ENCODE peak calls at places on chromosomes 4 and X, in eight cellular contexts. I is right cardiac atrium, B is prostate gland, N is lower lobe of right lung, C is foreskin keratinocyte, J is SK-N-SH, X is spleen, Z is left ventricle myocardium inferior. R is an unnamed sample.

GRCh38 chr4:168868044-168868855 is 141.8 kb downstream of the CBR4 start:
- DNase-seq in X (no peak), I (no peak), Z (no peak), J (no peak), C (peak; percentile 73), N (no peak), B (no peak), R (no peak)

GRCh38 chrX:73683236-73683859 is 120.4 kb downstream of the CHIC1 start:
- DNase-seq in C (no peak), I (no peak), N (no peak), B (no peak), Z (no peak), X (no peak), J (no peak), R (no peak)

GRCh38 chr4:185183622-185184281 is 20.0 kb downstream of the CFAP97 start:
- DNase-seq in C (peak; percentile 29), I (no peak), Z (peak; percentile 53), B (peak; percentile 93), N (peak; percentile 60), J (peak; percentile 68), X (no peak), R (peak; percentile 54)

GRCh38 chr4:146485968-146486367 is 35.8 kb downstream of the SLC10A7 start:
- DNase-seq in N (no peak), B (no peak), J (no peak), X (no peak), I (no peak), Z (no peak), C (no peak), R (no peak)

GRCh38 chr4:128565565-128566186 is 243.8 kb upstream of the JADE1 start:
- DNase-seq in J (peak; percentile 42), I (peak; percentile 64), X (no peak), Z (peak; percentile 47), C (no peak), B (no peak), N (no peak), R (peak; percentile 77)

GRCh38 chr4:24094726-24095125 is 204.9 kb upstream of the PPARGC1A start:
- DNase-seq in B (no peak), I (no peak), C (no peak), X (no peak), J (no peak), Z (no peak), N (no peak), R (no peak)

GRCh38 chrX:103927030-103927429 is 35.4 kb upstream of the TMSB15B start:
- DNase-seq in J (no peak), B (no peak), N (no peak), X (no peak), Z (no peak), C (no peak), I (no peak), R (no peak)

GRCh38 chr4:68581382-68582338 is 5.5 kb upstream of the UGT2B17 start:
- DNase-seq in C (peak; percentile 18), B (no peak), Z (no peak), N (no peak), J (no peak), X (no peak), I (no peak), R (no peak)

GRCh38 chr4:152997771-152998487 is 61.8 kb downstream of the FHDC1 start:
- DNase-seq in C (peak; percentile 98), B (peak; percentile 63), Z (no peak), X (peak; percentile 55), J (no peak), N (no peak), I (no peak), R (no peak)

GRCh38 chr4:42151568-42152506 is 618 bp downstream of the BEND4 start:
- DNase-seq in X (peak; percentile 92), Z (no peak), J (peak; percentile 90), B (peak; percentile 23), I (peak; percentile 51), C (no peak), N (no peak), R (peak; percentile 64)

GRCh38 chrX:124232523-124233201 is 99.8 kb upstream of the TEX13D start:
- DNase-seq in J (no peak), Z (no peak), B (no peak), X (no peak), C (peak; percentile 4), N (no peak), I (no peak), R (no peak)

GRCh38 chrX:1448793-1449580 is 3.7 kb downstream of the ASMTL start:
- DNase-seq in X (peak; percentile 69), C (no peak), J (no peak), Z (no peak), N (peak; percentile 24), I (no peak), B (no peak), R (no peak)

GRCh38 chrX:153459976-153460375 is 10.4 kb downstream of the HAUS7 start:
- DNase-seq in Z (no peak), N (no peak), I (no peak), C (no peak), X (no peak), B (no peak), J (no peak), R (no peak)

GRCh38 chr4:85474818-85475630 is at the start of gene ARHGAP24:
- DNase-seq in I (peak; percentile 91), B (peak; percentile 81), Z (peak; percentile 87), C (peak; percentile 85), J (peak; percentile 68), X (peak; percentile 95), N (peak; percentile 91), R (peak; percentile 54)

GRCh38 chr4:118076958-118077766 is 42.9 kb downstream of the NDST3 start:
- DNase-seq in B (no peak), J (peak; percentile 24), C (no peak), Z (no peak), I (peak; percentile 29), X (no peak), N (no peak), R (no peak)

GRCh38 chr4:101418055-101418454 is 70.7 kb upstream of the PPP3CA start:
- DNase-seq in X (peak; percentile 75), Z (no peak), C (no peak), I (no peak), B (no peak), J (no peak), N (no peak), R (no peak)

GRCh38 chr4:113131146-113131545 is 81.7 kb downstream of the ANK2 start:
- DNase-seq in B (no peak), N (no peak), I (no peak), Z (no peak), X (no peak), C (no peak), J (no peak), R (no peak)

GRCh38 chr4:17111959-17112659 is 213.7 kb upstream of the LDB2 start:
- DNase-seq in I (no peak), N (no peak), B (no peak), J (peak; percentile 20), C (no peak), Z (no peak), X (no peak), R (peak; percentile 39)

GRCh38 chr4:54017308-54017707 is 47.1 kb downstream of the CHIC2 start:
- DNase-seq in X (no peak), N (no peak), Z (no peak), C (no peak), J (no peak), B (no peak), I (no peak), R (no peak)
- H3K27ac ChIP-seq in X (no peak overlapping the region), N (no peak overlapping the region), Z (no peak overlapping the region), C (no peak overlapping the region), J (no peak overlapping the region), B (no peak overlapping the region), I (no peak overlapping the region), R (no peak overlapping the region)

DNA sequence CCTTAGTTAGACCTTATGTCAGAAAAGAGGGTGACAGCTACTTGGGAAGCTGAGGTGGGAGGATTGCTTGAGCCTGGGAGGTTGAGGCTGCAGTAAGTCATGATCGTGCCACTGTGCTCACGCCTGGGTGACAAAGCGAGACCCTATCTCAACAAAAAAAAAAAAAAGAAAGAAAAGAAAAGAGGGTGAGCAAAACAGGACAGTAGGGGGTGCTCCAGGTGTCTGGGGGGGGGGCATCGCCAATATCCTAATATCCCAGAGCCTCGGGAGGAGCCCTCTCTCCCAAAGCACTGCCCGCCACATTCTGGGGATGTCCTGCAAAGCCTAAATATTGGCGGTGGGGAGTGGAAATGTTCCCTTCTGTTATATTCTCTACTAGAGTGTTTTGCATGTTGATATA is 120.9 kb upstream of the TBL1X start:
- DNase-seq in N (no peak), J (no peak), X (no peak), I (no peak), Z (no peak), C (no peak), B (no peak), R (no peak)
- H3K27ac ChIP-seq in N (no peak overlapping the region), J (no peak overlapping the region), X (no peak overlapping the region), I (no peak overlapping the region), Z (no peak overlapping the region), C (no peak overlapping the region), B (no peak overlapping the region), R (no peak overlapping the region)

DNA sequence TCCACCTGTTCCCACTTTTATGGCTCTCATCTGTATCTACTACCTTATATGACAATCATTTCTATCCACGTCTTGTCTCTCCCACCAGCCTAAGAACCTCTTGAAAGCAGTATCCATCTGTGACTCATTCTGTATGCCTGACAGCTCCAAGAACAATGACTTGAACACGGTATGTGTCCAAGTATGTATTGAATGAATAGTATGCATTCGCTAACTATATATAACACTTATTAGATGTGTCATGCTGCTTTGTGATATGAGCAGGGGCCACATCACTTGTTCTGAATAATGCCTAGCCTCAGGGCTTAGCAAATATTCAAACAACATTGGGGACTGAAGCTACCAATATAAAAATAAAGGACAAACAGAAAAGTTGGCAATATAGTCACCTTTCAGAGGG is 4.9 kb downstream of the OPHN1 start:
- DNase-seq in J (no peak), I (no peak), N (no peak), X (no peak), B (no peak), Z (no peak), C (peak; percentile 67), R (no peak)
- H3K27ac ChIP-seq in J (no peak overlapping the region), I (no peak overlapping the region), N (no peak overlapping the region), X (no peak overlapping the region), B (no peak overlapping the region), Z (no peak overlapping the region), C (peak overlapping the region; percentile 72), R (no peak overlapping the region)

GRCh38 chr4:19675172-19675811 is 576.4 kb upstream of the SLIT2 start:
- DNase-seq in I (peak; percentile 62), X (no peak), B (no peak), N (no peak), J (no peak), C (no peak), Z (no peak), R (no peak)
- H3K27ac ChIP-seq in I (no peak overlapping the region), X (no peak overlapping the region), B (no peak overlapping the region), N (no peak overlapping the region), J (no peak overlapping the region), C (no peak overlapping the region), Z (no peak overlapping the region), R (no peak overlapping the region)

DNA sequence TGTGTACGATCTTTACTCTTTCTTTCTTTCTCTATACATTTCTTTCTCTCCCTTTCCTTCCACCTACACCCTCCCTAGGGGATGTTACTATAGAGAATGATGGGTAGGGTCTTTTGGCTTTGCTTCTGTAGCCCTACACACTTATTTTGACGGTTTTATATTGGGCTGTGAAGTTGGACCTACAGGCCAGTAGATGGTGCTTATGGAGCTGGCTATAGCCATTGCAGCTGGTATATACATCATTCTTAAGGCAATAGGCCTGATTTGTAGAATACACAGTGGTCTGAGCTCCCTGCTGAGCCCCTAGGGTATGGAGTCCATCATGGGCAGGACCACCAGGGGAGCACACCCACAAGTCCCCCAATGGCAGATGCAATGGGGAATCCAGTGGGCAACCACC is 1869.7 kb downstream of the STIM2 start:
- DNase-seq in C (no peak), I (no peak), J (no peak), N (no peak), X (no peak), B (no peak), Z (no peak), R (no peak)
- H3K27ac ChIP-seq in C (no peak overlapping the region), I (no peak overlapping the region), J (no peak overlapping the region), N (no peak overlapping the region), X (no peak overlapping the region), B (no peak overlapping the region), Z (no peak overlapping the region), R (no peak overlapping the region)

R was measured in iPS DF 6.9.